ENCODE peak calls at places on chromosome 22, in seven cellular contexts. H, L, C, Q, K, I and S are unnamed samples.

GRCh38 chr22:40792451-40792850 is 26.7 kb downstream of the SLC25A17 start:
- DNase-seq in C (no peak), H (no peak), L (no peak), I (no peak), Q (no peak), K (no peak), S (no peak)

GRCh38 chr22:39496131-39496838 is 5.8 kb upstream of the MIEF1 start:
- DNase-seq in K (peak; percentile 94), H (no peak), I (no peak), C (peak; percentile 44), L (peak; percentile 91), Q (no peak), S (no peak)

GRCh38 chr22:32520612-32521011 is 46.0 kb downstream of the FBXO7 start:
- DNase-seq in L (no peak), I (no peak), K (no peak), Q (no peak), H (no peak), C (no peak), S (no peak)

GRCh38 chr22:29457730-29458129 is 19.3 kb downstream of the RFPL1 start:
- DNase-seq in I (peak; percentile 21), L (peak; percentile 93), K (peak; percentile 29), Q (no peak), C (peak; percentile 10), H (peak; percentile 35), S (peak; percentile 56)

GRCh38 chr22:19630614-19631013 is 83.7 kb upstream of the SEPTIN5 start:
- DNase-seq in H (no peak), I (no peak), K (no peak), Q (no peak), C (no peak), L (no peak), S (no peak)

GRCh38 chr22:27554106-27554814 is 247.3 kb downstream of the MN1 start:
- DNase-seq in C (no peak), Q (no peak), H (no peak), I (no peak), L (no peak), K (peak; percentile 34), S (no peak)

GRCh38 chr22:33864723-33865130 is 55.5 kb downstream of the LARGE1 start:
- DNase-seq in K (no peak), Q (no peak), C (no peak), I (no peak), L (no peak), H (no peak), S (no peak)

GRCh38 chr22:38203090-38203810 is 1.5 kb downstream of the MAFF start:
- DNase-seq in H (peak; percentile 46), K (no peak), C (no peak), L (peak; percentile 68), Q (no peak), I (no peak), S (no peak)